ENCODE peak calls at places on chromosomes 7 and 10, in six cellular contexts. K is uterus, V is cardiac muscle cell, N is A549, C is PC-3, E is GM23248. M is an unnamed sample.

GRCh38 chr7:155208681-155209477 is 88.8 kb upstream of the INSIG1 start:
- DNase-seq in E (peak; percentile 74), K (no peak), C (peak; percentile 67), N (peak; percentile 63), V (peak; percentile 33), M (no peak)

GRCh38 chr7:37921340-37921805 is 933 bp downstream of the EPDR1 start:
- DNase-seq in N (no peak), E (peak; percentile 13), V (peak; percentile 48), C (peak; percentile 48), K (peak; percentile 46), M (no peak)

GRCh38 chr10:103451091-103451801 is 924 bp downstream of the CALHM2 start:
- DNase-seq in V (peak; percentile 45), C (peak; percentile 87), K (peak; percentile 78), E (peak; percentile 81), N (peak; percentile 51), M (no peak)

GRCh38 chr10:133347636-133348517 is 704 bp downstream of the PRAP1 start:
- DNase-seq in C (no peak), N (no peak), K (no peak), E (no peak), V (no peak), M (no peak)

GRCh38 chr10:121002586-121003205 is 151.5 kb downstream of the WDR11 start:
- DNase-seq in E (no peak), C (peak; percentile 49), K (no peak), V (no peak), N (no peak), M (peak; percentile 52)

GRCh38 chr7:43612599-43613589 is 30.0 kb downstream of the STK17A start:
- DNase-seq in V (peak; percentile 44), E (peak; percentile 84), N (no peak), K (no peak), C (no peak), M (no peak)

GRCh38 chr10:23467024-23467423 is 28.1 kb downstream of the OTUD1 start:
- DNase-seq in C (no peak), N (no peak), V (no peak), E (no peak), K (no peak), M (no peak)

GRCh38 chr7:13990984-13991790 is 1.7 kb upstream of the ETV1 start:
- DNase-seq in C (peak; percentile 98), N (peak; percentile 87), V (peak; percentile 99), E (peak; percentile 99), K (peak; percentile 97), M (peak; percentile 85)

GRCh38 chr10:74293686-74294365 is 142.8 kb downstream of the ADK start:
- DNase-seq in E (peak; percentile 78), K (no peak), V (peak; percentile 55), C (peak; percentile 100), N (no peak), M (no peak)

GRCh38 chr10:84539244-84539643 is 210.9 kb downstream of the CCSER2 start:
- DNase-seq in N (no peak), V (no peak), E (peak; percentile 89), K (no peak), C (no peak), M (no peak)

DNA sequence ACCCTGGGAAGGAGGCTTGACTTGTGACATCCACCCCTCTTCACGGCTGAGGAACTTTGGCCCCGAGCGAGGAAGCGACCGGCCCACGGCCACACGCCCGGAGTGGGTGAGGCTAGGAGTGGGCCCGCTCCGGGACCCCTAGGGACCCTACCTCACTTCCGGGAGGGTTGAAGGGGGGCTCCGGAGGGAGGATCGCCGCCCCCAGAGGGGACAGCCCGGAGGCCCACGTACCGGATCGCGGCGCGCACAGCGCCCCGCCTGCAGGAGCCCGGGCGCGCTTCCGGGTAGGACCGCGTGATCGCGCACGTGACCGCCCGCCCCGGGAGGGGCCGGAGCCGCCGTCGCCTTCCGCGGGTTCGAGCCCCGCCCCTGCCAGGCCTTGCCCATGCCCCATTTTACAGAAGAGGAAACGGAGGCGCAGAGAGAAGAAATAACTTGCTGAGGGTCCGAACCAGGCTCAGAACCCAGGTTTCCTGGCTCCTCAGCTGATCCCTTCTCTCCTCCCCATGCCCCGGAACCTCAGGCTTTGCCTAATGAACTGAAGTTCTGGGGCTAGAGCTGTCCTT is at the start of gene HPS1:
- DNase-seq in C (peak; percentile 51), K (peak; percentile 84), E (peak; percentile 93), V (peak; percentile 82), N (peak; percentile 80), M (no peak)
- H3K27ac ChIP-seq in C (no peak within 1 kb of the TSS), K (peak within 1 kb of the TSS; percentile 95), E (peak within 1 kb of the TSS; percentile 63), V (peak within 1 kb of the TSS; percentile 67), N (peak within 1 kb of the TSS; percentile 87), M (peak within 1 kb of the TSS; percentile 66)

GRCh38 chr7:130147710-130148325 is 57.4 kb downstream of the TMEM209 start:
- DNase-seq in V (no peak), E (no peak), C (no peak), K (no peak), N (no peak), M (no peak)
- H3K27ac ChIP-seq in V (no peak overlapping the region), E (no peak overlapping the region), C (no peak overlapping the region), K (no peak overlapping the region), N (no peak overlapping the region), M (no peak overlapping the region)

GRCh38 chr7:4880218-4880617 is 3.3 kb downstream of the RADIL start:
- DNase-seq in V (no peak), K (no peak), C (no peak), E (no peak), N (no peak), M (no peak)
- H3K27ac ChIP-seq in V (peak overlapping the region; percentile 93), K (no peak overlapping the region), C (no peak overlapping the region), E (no peak overlapping the region), N (no peak overlapping the region), M (no peak overlapping the region)

GRCh38 chr10:110824152-110824441 is 47.6 kb upstream of the PDCD4 start:
- DNase-seq in C (no peak), E (no peak), K (no peak), N (no peak), V (no peak), M (no peak)

GRCh38 chr10:110821508-110821907 is 50.2 kb upstream of the PDCD4 start:
- DNase-seq in C (no peak), V (peak; percentile 24), K (peak; percentile 67), E (no peak), N (no peak), M (no peak)

GRCh38 chr10:110824660-110825059 is 47.1 kb upstream of the PDCD4 start:
- DNase-seq in K (no peak), E (no peak), N (no peak), C (no peak), V (no peak), M (no peak)

GRCh38 chr10:110822065-110822707 is 49.5 kb upstream of the PDCD4 start:
- DNase-seq in V (no peak), C (no peak), N (no peak), K (no peak), E (no peak), M (no peak)

DNA sequence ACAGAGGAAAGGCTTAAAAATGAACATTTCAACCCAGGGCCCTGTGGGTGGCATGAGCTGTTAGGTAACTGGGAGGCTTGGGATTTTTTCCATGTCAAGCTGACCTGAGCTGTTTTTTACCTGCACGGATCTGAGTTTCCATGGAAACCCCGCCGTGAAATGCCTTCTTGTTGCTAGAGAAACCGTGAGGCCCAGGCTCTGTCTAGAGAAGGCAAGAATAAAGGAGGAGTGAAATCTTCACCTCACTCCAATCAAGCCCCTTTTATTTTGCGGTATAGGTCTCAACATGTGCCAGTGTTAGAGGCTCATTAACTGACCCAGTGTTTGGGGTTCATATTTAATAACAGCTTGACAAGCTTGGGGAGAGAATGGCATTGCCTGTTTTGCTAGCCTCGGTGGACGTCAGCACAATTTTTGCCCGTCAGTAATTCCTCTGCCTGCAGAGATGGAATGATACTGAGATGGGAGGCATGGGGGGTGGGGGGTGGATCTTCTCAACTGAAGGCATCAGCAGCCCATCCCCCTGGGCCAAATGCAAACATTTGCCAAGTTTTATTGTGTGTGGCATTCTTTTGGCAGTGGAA is 48.9 kb upstream of the PDCD4 start:
- DNase-seq in E (no peak), N (no peak), K (no peak), C (no peak), V (no peak), M (no peak)
- H3K27ac ChIP-seq in E (no peak overlapping the region), N (no peak overlapping the region), K (peak overlapping the region; percentile 87), C (no peak overlapping the region), V (peak overlapping the region; percentile 91), M (no peak overlapping the region)

DNA sequence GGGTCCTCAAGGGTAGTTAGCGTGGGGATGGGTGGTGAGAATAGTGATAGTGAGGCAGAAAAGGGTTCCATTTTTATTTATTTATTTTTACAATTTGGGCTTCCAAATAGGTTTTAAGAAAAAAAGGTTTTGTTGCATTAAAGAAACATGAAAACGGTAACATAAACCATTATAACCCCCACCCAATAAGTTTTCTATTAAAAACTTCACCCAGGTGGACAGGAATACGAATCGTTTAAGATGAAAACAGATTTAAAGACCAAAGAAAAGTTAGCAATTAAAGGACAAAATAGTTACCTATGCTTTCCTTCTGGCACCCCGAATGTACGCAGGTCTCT is 78.7 kb downstream of the ZFAND4 start:
- DNase-seq in N (no peak), C (no peak), E (peak; percentile 1), V (no peak), K (no peak), M (no peak)
- H3K27ac ChIP-seq in N (peak overlapping the region; percentile 88), C (peak overlapping the region; percentile 25), E (no peak overlapping the region), V (peak overlapping the region; percentile 80), K (peak overlapping the region; percentile 65), M (no peak overlapping the region)

GRCh38 chr10:21523007-21523406 is 2.5 kb downstream of the SKIDA1 start:
- DNase-seq in C (no peak), N (no peak), V (no peak), K (no peak), E (no peak), M (no peak)
- H3K27ac ChIP-seq in C (no peak overlapping the region), N (no peak overlapping the region), V (peak overlapping the region; percentile 99), K (no peak overlapping the region), E (no peak overlapping the region), M (no peak overlapping the region)

GRCh38 chr10:59384761-59385160 is 22.4 kb upstream of the FAM13C start:
- DNase-seq in E (no peak), K (no peak), V (no peak), C (no peak), N (no peak), M (no peak)

GRCh38 chr10:59381687-59382086 is 19.3 kb upstream of the FAM13C start:
- DNase-seq in V (no peak), C (no peak), N (no peak), E (no peak), K (no peak), M (no peak)

GRCh38 chr10:59383436-59383835 is 21.1 kb upstream of the FAM13C start:
- DNase-seq in N (no peak), K (no peak), E (peak; percentile 5), C (no peak), V (peak; percentile 20), M (no peak)

GRCh38 chr10:59383908-59384307 is 21.6 kb upstream of the FAM13C start:
- DNase-seq in C (no peak), E (no peak), V (no peak), K (no peak), N (no peak), M (no peak)

DNA sequence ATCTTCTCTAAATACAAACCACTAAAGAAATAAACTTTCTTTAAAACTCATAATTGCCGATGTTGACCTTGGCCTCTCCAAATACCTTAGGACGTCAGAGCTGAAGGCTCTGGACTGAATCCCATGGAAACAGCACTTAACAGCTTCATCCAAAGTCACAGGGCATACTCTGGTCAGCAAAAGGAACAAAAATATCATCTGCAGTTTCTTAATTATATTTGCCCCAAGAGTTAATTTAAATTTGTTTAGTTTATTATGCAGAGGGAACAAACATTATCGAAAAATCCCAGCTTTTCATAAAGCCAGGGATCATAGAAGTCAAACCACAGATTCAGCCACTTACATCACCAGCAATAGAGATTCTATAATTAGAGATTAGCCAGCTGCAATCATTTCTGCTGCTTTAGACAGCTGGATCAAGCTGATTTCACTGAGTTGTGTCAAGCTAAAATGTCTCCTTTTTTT is 20.5 kb upstream of the FAM13C start:
- DNase-seq in V (peak; percentile 56), N (no peak), K (peak; percentile 20), C (no peak), E (peak; percentile 6), M (no peak)
- H3K27ac ChIP-seq in V (no peak overlapping the region), N (no peak overlapping the region), K (peak overlapping the region; percentile 52), C (no peak overlapping the region), E (no peak overlapping the region), M (no peak overlapping the region)

GRCh38 chr7:22779697-22780096 is 43.0 kb downstream of the TOMM7 start:
- DNase-seq in N (no peak), C (no peak), E (peak; percentile 8), V (no peak), K (no peak), M (no peak)
- H3K27ac ChIP-seq in N (no peak overlapping the region), C (no peak overlapping the region), E (peak overlapping the region; percentile 67), V (no peak overlapping the region), K (no peak overlapping the region), M (no peak overlapping the region)